ENCODE peak calls at places on chromosomes 4 and X, in eight cellular contexts. E, U, A, L, F, O, K and M are unnamed samples.

GRCh38 chr4:151772322-151772721 is 11.5 kb upstream of the GATB start:
- DNase-seq in K (no peak), U (no peak), F (no peak), L (no peak), E (no peak), O (no peak), A (no peak), M (no peak)

GRCh38 chrX:10509397-10509796 is 111.0 kb downstream of the MID1 start:
- DNase-seq in L (no peak), K (no peak), A (no peak), O (no peak), F (no peak), E (no peak), U (no peak), M (no peak)

GRCh38 chrX:131058136-131058868 is at the start of gene ARHGAP36:
- DNase-seq in U (no peak), E (no peak), K (no peak), O (no peak), F (no peak), A (no peak), L (no peak), M (no peak)

GRCh38 chr4:116357758-116358157 is 727.6 kb downstream of the TRAM1L1 start:
- DNase-seq in U (no peak), F (peak), E (no peak), L (no peak), A (no peak), O (no peak), K (no peak), M (no peak)

GRCh38 chr4:76213415-76214268 is at the start of gene SCARB2:
- DNase-seq in A (peak), E (peak), O (peak), U (no peak), L (peak), F (peak), K (peak), M (peak)

GRCh38 chrX:154396948-154397887 is 959 bp upstream of the RPL10 start:
- DNase-seq in K (peak), U (no peak), L (peak), F (peak), E (peak), A (peak), O (peak), M (peak)

GRCh38 chr4:176794151-176794550 is 1.4 kb upstream of the VEGFC start:
- DNase-seq in U (no peak), O (no peak), E (peak), K (no peak), F (peak), A (no peak), L (no peak), M (no peak)

GRCh38 chr4:6271701-6272465 is 2.2 kb downstream of the WFS1 start:
- DNase-seq in O (no peak), U (no peak), A (no peak), L (no peak), E (no peak), F (no peak), K (no peak), M (no peak)

GRCh38 chr4:1369484-1370079 is 22.6 kb downstream of the UVSSA start:
- DNase-seq in U (no peak), F (no peak), L (no peak), A (no peak), O (no peak), K (no peak), E (no peak), M (no peak)

GRCh38 chrX:146967296-146967695 is 152.8 kb upstream of the CXorf51A start:
- DNase-seq in E (no peak), A (no peak), U (no peak), F (peak), K (no peak), L (no peak), O (no peak), M (no peak)

GRCh38 chr4:83250666-83251065 is 33.9 kb downstream of the COQ2 start:
- DNase-seq in O (no peak), A (no peak), K (no peak), L (no peak), U (no peak), E (no peak), F (no peak), M (no peak)